ENCODE peak calls at places on chromosomes 4 and X, in seven cellular contexts. One of them, this sample, is unnamed.

GRCh38 chr4:99855677-99856076 is 38.5 kb downstream of the LAMTOR3 start:
- DNase-seq in T-helper 2 cell: no peak
- DNase-seq in epithelial cell of esophagus: no peak
- DNase-seq in foreskin keratinocyte: no peak
- DNase-seq in NCI-H1417: no peak
- DNase-seq in stimulated activated CD4-positive, alpha-beta T cell treated with anti-CD3 and anti-CD28 coated beads, Interleukin-2, amount 100 ng/mL, for 24 hours: no peak
- DNase-seq in stimulated activated naive B cell treated with anti-CD40 and anti-IgM and Interleukin-4, amounts not matched to agents 10 μg/mL and 1 μg/mL and 100 μg/mL, for 72 hours: no peak
- DNase-seq in this sample: no peak

GRCh38 chr4:188941524-188942109 is 802.4 kb downstream of the TRIML1 start:
- DNase-seq in T-helper 2 cell: no peak
- DNase-seq in epithelial cell of esophagus: peak; percentile 99
- DNase-seq in foreskin keratinocyte: peak; percentile 99
- DNase-seq in NCI-H1417: no peak
- DNase-seq in stimulated activated CD4-positive, alpha-beta T cell treated with anti-CD3 and anti-CD28 coated beads, Interleukin-2, amount 100 ng/mL, for 24 hours: no peak
- DNase-seq in stimulated activated naive B cell treated with anti-CD40 and anti-IgM and Interleukin-4, amounts not matched to agents 10 μg/mL and 1 μg/mL and 100 μg/mL, for 72 hours: no peak
- DNase-seq in this sample: no peak

GRCh38 chrX:86369847-86370630 is 221.8 kb downstream of the DACH2 start:
- DNase-seq in T-helper 2 cell: no peak
- DNase-seq in epithelial cell of esophagus: no peak
- DNase-seq in foreskin keratinocyte: no peak
- DNase-seq in NCI-H1417: no peak
- DNase-seq in stimulated activated CD4-positive, alpha-beta T cell treated with anti-CD3 and anti-CD28 coated beads, Interleukin-2, amount 100 ng/mL, for 24 hours: no peak
- DNase-seq in stimulated activated naive B cell treated with anti-CD40 and anti-IgM and Interleukin-4, amounts not matched to agents 10 μg/mL and 1 μg/mL and 100 μg/mL, for 72 hours: no peak
- DNase-seq in this sample: no peak

GRCh38 chrX:106899276-106899675 is 3.9 kb downstream of the RIPPLY1 start:
- DNase-seq in T-helper 2 cell: no peak
- DNase-seq in epithelial cell of esophagus: no peak
- DNase-seq in foreskin keratinocyte: no peak
- DNase-seq in NCI-H1417: no peak
- DNase-seq in stimulated activated CD4-positive, alpha-beta T cell treated with anti-CD3 and anti-CD28 coated beads, Interleukin-2, amount 100 ng/mL, for 24 hours: no peak
- DNase-seq in stimulated activated naive B cell treated with anti-CD40 and anti-IgM and Interleukin-4, amounts not matched to agents 10 μg/mL and 1 μg/mL and 100 μg/mL, for 72 hours: no peak
- DNase-seq in this sample: no peak

GRCh38 chrX:38036471-38036870 is 30.1 kb downstream of the SYTL5 start:
- DNase-seq in T-helper 2 cell: no peak
- DNase-seq in epithelial cell of esophagus: peak; percentile 19
- DNase-seq in foreskin keratinocyte: peak; percentile 26
- DNase-seq in NCI-H1417: no peak
- DNase-seq in stimulated activated CD4-positive, alpha-beta T cell treated with anti-CD3 and anti-CD28 coated beads, Interleukin-2, amount 100 ng/mL, for 24 hours: no peak
- DNase-seq in stimulated activated naive B cell treated with anti-CD40 and anti-IgM and Interleukin-4, amounts not matched to agents 10 μg/mL and 1 μg/mL and 100 μg/mL, for 72 hours: no peak
- DNase-seq in this sample: no peak

GRCh38 chr4:136742330-136742729 is 790.0 kb downstream of the PCDH18 start:
- DNase-seq in T-helper 2 cell: no peak
- DNase-seq in epithelial cell of esophagus: peak; percentile 4
- DNase-seq in foreskin keratinocyte: no peak
- DNase-seq in NCI-H1417: no peak
- DNase-seq in stimulated activated CD4-positive, alpha-beta T cell treated with anti-CD3 and anti-CD28 coated beads, Interleukin-2, amount 100 ng/mL, for 24 hours: no peak
- DNase-seq in stimulated activated naive B cell treated with anti-CD40 and anti-IgM and Interleukin-4, amounts not matched to agents 10 μg/mL and 1 μg/mL and 100 μg/mL, for 72 hours: no peak
- DNase-seq in this sample: no peak

GRCh38 chr4:55931833-55932232 is 16.9 kb upstream of the CEP135 start:
- DNase-seq in T-helper 2 cell: no peak
- DNase-seq in epithelial cell of esophagus: no peak
- DNase-seq in foreskin keratinocyte: peak; percentile 13
- DNase-seq in NCI-H1417: no peak
- DNase-seq in stimulated activated CD4-positive, alpha-beta T cell treated with anti-CD3 and anti-CD28 coated beads, Interleukin-2, amount 100 ng/mL, for 24 hours: no peak
- DNase-seq in stimulated activated naive B cell treated with anti-CD40 and anti-IgM and Interleukin-4, amounts not matched to agents 10 μg/mL and 1 μg/mL and 100 μg/mL, for 72 hours: no peak
- DNase-seq in this sample: no peak

GRCh38 chr4:140157341-140157740 is 3.4 kb upstream of the MAML3 start:
- DNase-seq in T-helper 2 cell: no peak
- DNase-seq in epithelial cell of esophagus: peak; percentile 87
- DNase-seq in foreskin keratinocyte: peak; percentile 23
- DNase-seq in NCI-H1417: no peak
- DNase-seq in stimulated activated CD4-positive, alpha-beta T cell treated with anti-CD3 and anti-CD28 coated beads, Interleukin-2, amount 100 ng/mL, for 24 hours: no peak
- DNase-seq in stimulated activated naive B cell treated with anti-CD40 and anti-IgM and Interleukin-4, amounts not matched to agents 10 μg/mL and 1 μg/mL and 100 μg/mL, for 72 hours: no peak
- DNase-seq in this sample: no peak

GRCh38 chr4:175412744-175413143 is 399.3 kb downstream of the GPM6A start:
- DNase-seq in T-helper 2 cell: no peak
- DNase-seq in epithelial cell of esophagus: peak; percentile 1
- DNase-seq in foreskin keratinocyte: no peak
- DNase-seq in NCI-H1417: no peak
- DNase-seq in stimulated activated CD4-positive, alpha-beta T cell treated with anti-CD3 and anti-CD28 coated beads, Interleukin-2, amount 100 ng/mL, for 24 hours: no peak
- DNase-seq in stimulated activated naive B cell treated with anti-CD40 and anti-IgM and Interleukin-4, amounts not matched to agents 10 μg/mL and 1 μg/mL and 100 μg/mL, for 72 hours: no peak
- DNase-seq in this sample: no peak

GRCh38 chr4:122364700-122365404 is 14.0 kb upstream of the ADAD1 start:
- DNase-seq in T-helper 2 cell: no peak
- DNase-seq in epithelial cell of esophagus: no peak
- DNase-seq in foreskin keratinocyte: no peak
- DNase-seq in NCI-H1417: no peak
- DNase-seq in stimulated activated CD4-positive, alpha-beta T cell treated with anti-CD3 and anti-CD28 coated beads, Interleukin-2, amount 100 ng/mL, for 24 hours: no peak
- DNase-seq in stimulated activated naive B cell treated with anti-CD40 and anti-IgM and Interleukin-4, amounts not matched to agents 10 μg/mL and 1 μg/mL and 100 μg/mL, for 72 hours: no peak
- DNase-seq in this sample: no peak

GRCh38 chr4:183873389-183874185 is 31.5 kb upstream of the STOX2 start:
- DNase-seq in T-helper 2 cell: no peak
- DNase-seq in epithelial cell of esophagus: peak; percentile 91
- DNase-seq in foreskin keratinocyte: peak; percentile 91
- DNase-seq in NCI-H1417: no peak
- DNase-seq in stimulated activated CD4-positive, alpha-beta T cell treated with anti-CD3 and anti-CD28 coated beads, Interleukin-2, amount 100 ng/mL, for 24 hours: no peak
- DNase-seq in stimulated activated naive B cell treated with anti-CD40 and anti-IgM and Interleukin-4, amounts not matched to agents 10 μg/mL and 1 μg/mL and 100 μg/mL, for 72 hours: no peak
- DNase-seq in this sample: no peak

GRCh38 chr4:147590249-147590920 is 26.8 kb upstream of the TMEM184C start:
- DNase-seq in T-helper 2 cell: no peak
- DNase-seq in epithelial cell of esophagus: peak; percentile 58
- DNase-seq in foreskin keratinocyte: peak; percentile 17
- DNase-seq in NCI-H1417: peak; percentile 9
- DNase-seq in stimulated activated CD4-positive, alpha-beta T cell treated with anti-CD3 and anti-CD28 coated beads, Interleukin-2, amount 100 ng/mL, for 24 hours: peak; percentile 50
- DNase-seq in stimulated activated naive B cell treated with anti-CD40 and anti-IgM and Interleukin-4, amounts not matched to agents 10 μg/mL and 1 μg/mL and 100 μg/mL, for 72 hours: peak; percentile 8
- DNase-seq in this sample: peak; percentile 14

GRCh38 chrX:16870861-16871584 is 861 bp upstream of the RBBP7 start:
- DNase-seq in T-helper 2 cell: no peak
- DNase-seq in epithelial cell of esophagus: no peak
- DNase-seq in foreskin keratinocyte: no peak
- DNase-seq in NCI-H1417: no peak
- DNase-seq in stimulated activated CD4-positive, alpha-beta T cell treated with anti-CD3 and anti-CD28 coated beads, Interleukin-2, amount 100 ng/mL, for 24 hours: no peak
- DNase-seq in stimulated activated naive B cell treated with anti-CD40 and anti-IgM and Interleukin-4, amounts not matched to agents 10 μg/mL and 1 μg/mL and 100 μg/mL, for 72 hours: peak; percentile 17
- DNase-seq in this sample: peak; percentile 25

GRCh38 chr4:128285085-128286023 is 2.3 kb downstream of the PGRMC2 start:
- DNase-seq in T-helper 2 cell: no peak
- DNase-seq in epithelial cell of esophagus: no peak
- DNase-seq in foreskin keratinocyte: no peak
- DNase-seq in NCI-H1417: no peak
- DNase-seq in stimulated activated CD4-positive, alpha-beta T cell treated with anti-CD3 and anti-CD28 coated beads, Interleukin-2, amount 100 ng/mL, for 24 hours: no peak
- DNase-seq in stimulated activated naive B cell treated with anti-CD40 and anti-IgM and Interleukin-4, amounts not matched to agents 10 μg/mL and 1 μg/mL and 100 μg/mL, for 72 hours: no peak
- DNase-seq in this sample: no peak